ENCODE peak calls at places on chromosome 22, in seven cellular contexts. One of them, this sample, is unnamed.

GRCh38 chr22:17807571-17808410 is 33.5 kb upstream of the BID start:
- DNase-seq in hepatocyte: no peak
- DNase-seq in CD4-positive, alpha-beta T cell: no peak
- DNase-seq in nephron progenitor cell: no peak
- DNase-seq in Caco-2: peak
- DNase-seq in IMR-90: peak
- DNase-seq in stomach: peak
- DNase-seq in this sample: no peak

GRCh38 chr22:46054091-46054877 is 77.3 kb upstream of the WNT7B start:
- DNase-seq in nephron progenitor cell: no peak
- DNase-seq in IMR-90: peak
- DNase-seq in hepatocyte: no peak
- DNase-seq in Caco-2: no peak
- DNase-seq in stomach: peak
- DNase-seq in CD4-positive, alpha-beta T cell: peak
- DNase-seq in this sample: peak

GRCh38 chr22:19620742-19621371 is 93.4 kb upstream of the SEPTIN5 start:
- DNase-seq in Caco-2: no peak
- DNase-seq in IMR-90: no peak
- DNase-seq in stomach: no peak
- DNase-seq in CD4-positive, alpha-beta T cell: no peak
- DNase-seq in hepatocyte: no peak
- DNase-seq in nephron progenitor cell: no peak
- DNase-seq in this sample: peak

GRCh38 chr22:36587289-36588154 is 58.6 kb upstream of the EIF3D start:
- DNase-seq in IMR-90: peak
- DNase-seq in nephron progenitor cell: no peak
- DNase-seq in stomach: no peak
- DNase-seq in hepatocyte: no peak
- DNase-seq in CD4-positive, alpha-beta T cell: no peak
- DNase-seq in Caco-2: no peak
- DNase-seq in this sample: no peak

GRCh38 chr22:24925586-24926427 is 20.7 kb downstream of the LHFPL7 start:
- DNase-seq in hepatocyte: no peak
- DNase-seq in CD4-positive, alpha-beta T cell: no peak
- DNase-seq in Caco-2: no peak
- DNase-seq in IMR-90: no peak
- DNase-seq in stomach: no peak
- DNase-seq in nephron progenitor cell: no peak
- DNase-seq in this sample: peak

GRCh38 chr22:41410311-41410751 is 28.6 kb downstream of the TEF start:
- DNase-seq in CD4-positive, alpha-beta T cell: no peak
- DNase-seq in hepatocyte: no peak
- DNase-seq in IMR-90: no peak
- DNase-seq in stomach: peak
- DNase-seq in nephron progenitor cell: no peak
- DNase-seq in Caco-2: no peak
- DNase-seq in this sample: no peak

GRCh38 chr22:20424937-20425587 is 12.6 kb downstream of the SCARF2 start:
- DNase-seq in stomach: no peak
- DNase-seq in Caco-2: no peak
- DNase-seq in CD4-positive, alpha-beta T cell: no peak
- DNase-seq in nephron progenitor cell: no peak
- DNase-seq in hepatocyte: peak
- DNase-seq in IMR-90: no peak
- DNase-seq in this sample: no peak

GRCh38 chr22:30743257-30744020 is 48.8 kb downstream of the OSBP2 start:
- DNase-seq in hepatocyte: no peak
- DNase-seq in IMR-90: no peak
- DNase-seq in stomach: no peak
- DNase-seq in CD4-positive, alpha-beta T cell: no peak
- DNase-seq in nephron progenitor cell: no peak
- DNase-seq in Caco-2: no peak
- DNase-seq in this sample: peak

GRCh38 chr22:46360891-46361290 is 25.4 kb downstream of the TRMU start:
- DNase-seq in Caco-2: no peak
- DNase-seq in CD4-positive, alpha-beta T cell: no peak
- DNase-seq in IMR-90: no peak
- DNase-seq in stomach: no peak
- DNase-seq in hepatocyte: no peak
- DNase-seq in nephron progenitor cell: no peak
- DNase-seq in this sample: no peak

GRCh38 chr22:22938672-22939536 is 51.3 kb downstream of the IGLL5 start:
- DNase-seq in CD4-positive, alpha-beta T cell: no peak
- DNase-seq in IMR-90: no peak
- DNase-seq in stomach: no peak
- DNase-seq in hepatocyte: no peak
- DNase-seq in Caco-2: no peak
- DNase-seq in nephron progenitor cell: no peak
- DNase-seq in this sample: no peak

GRCh38 chr22:23836692-23837495 is 1.9 kb downstream of the DERL3 start:
- DNase-seq in nephron progenitor cell: no peak
- DNase-seq in stomach: no peak
- DNase-seq in Caco-2: no peak
- DNase-seq in CD4-positive, alpha-beta T cell: no peak
- DNase-seq in hepatocyte: no peak
- DNase-seq in IMR-90: no peak
- DNase-seq in this sample: no peak

DNA sequence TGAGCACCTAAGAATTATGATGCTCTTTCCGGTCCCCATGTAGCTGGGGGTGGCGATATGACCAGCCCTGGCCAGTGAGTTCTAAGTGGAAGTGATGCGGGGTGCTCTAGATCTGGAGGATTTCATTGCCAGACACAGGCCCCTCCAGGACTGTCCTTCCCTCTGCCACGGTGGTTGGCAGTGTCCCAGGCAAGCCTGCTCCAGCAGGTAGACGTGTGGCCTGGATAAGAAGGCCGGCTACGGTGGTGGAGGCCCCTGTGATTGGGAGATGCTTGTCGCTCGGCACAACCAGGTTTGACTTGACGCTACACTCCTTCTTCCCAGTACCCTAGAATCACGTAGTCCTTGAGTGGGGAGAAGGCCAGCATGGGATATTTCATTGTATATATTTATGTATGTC is 9.1 kb upstream of the ARHGAP8 start:
- DNase-seq in hepatocyte: no peak
- DNase-seq in Caco-2: no peak
- DNase-seq in stomach: no peak
- DNase-seq in nephron progenitor cell: no peak
- DNase-seq in CD4-positive, alpha-beta T cell: no peak
- DNase-seq in IMR-90: no peak
- DNase-seq in this sample: no peak
- TF ChIP-seq CTCF in hepatocyte: no peak
- TF ChIP-seq CTCF in Caco-2: no peak
- TF ChIP-seq CTCF in stomach: no peak
- TF ChIP-seq CTCF in nephron progenitor cell: no peak
- TF ChIP-seq CTCF in CD4-positive, alpha-beta T cell: no peak
- TF ChIP-seq CTCF in IMR-90: no peak
- TF ChIP-seq CTCF in this sample: no peak

GRCh38 chr22:43888740-43889139 is 3.1 kb downstream of the PNPLA5 start:
- DNase-seq in nephron progenitor cell: no peak
- DNase-seq in Caco-2: no peak
- DNase-seq in hepatocyte: no peak
- DNase-seq in CD4-positive, alpha-beta T cell: no peak
- DNase-seq in stomach: no peak
- DNase-seq in IMR-90: no peak
- DNase-seq in this sample: no peak

GRCh38 chr22:43887391-43887790 is 4.4 kb downstream of the PNPLA5 start:
- DNase-seq in IMR-90: no peak
- DNase-seq in Caco-2: no peak
- DNase-seq in CD4-positive, alpha-beta T cell: no peak
- DNase-seq in nephron progenitor cell: no peak
- DNase-seq in stomach: no peak
- DNase-seq in hepatocyte: no peak
- DNase-seq in this sample: no peak

GRCh38 chr22:43890901-43891331 is 897 bp downstream of the PNPLA5 start:
- DNase-seq in Caco-2: no peak
- DNase-seq in hepatocyte: no peak
- DNase-seq in nephron progenitor cell: no peak
- DNase-seq in CD4-positive, alpha-beta T cell: no peak
- DNase-seq in IMR-90: peak
- DNase-seq in stomach: no peak
- DNase-seq in this sample: no peak

GRCh38 chr22:43891360-43892182 is at the start of gene PNPLA5:
- DNase-seq in IMR-90: peak
- DNase-seq in Caco-2: no peak
- DNase-seq in stomach: no peak
- DNase-seq in CD4-positive, alpha-beta T cell: no peak
- DNase-seq in hepatocyte: peak
- DNase-seq in nephron progenitor cell: peak
- DNase-seq in this sample: no peak

DNA sequence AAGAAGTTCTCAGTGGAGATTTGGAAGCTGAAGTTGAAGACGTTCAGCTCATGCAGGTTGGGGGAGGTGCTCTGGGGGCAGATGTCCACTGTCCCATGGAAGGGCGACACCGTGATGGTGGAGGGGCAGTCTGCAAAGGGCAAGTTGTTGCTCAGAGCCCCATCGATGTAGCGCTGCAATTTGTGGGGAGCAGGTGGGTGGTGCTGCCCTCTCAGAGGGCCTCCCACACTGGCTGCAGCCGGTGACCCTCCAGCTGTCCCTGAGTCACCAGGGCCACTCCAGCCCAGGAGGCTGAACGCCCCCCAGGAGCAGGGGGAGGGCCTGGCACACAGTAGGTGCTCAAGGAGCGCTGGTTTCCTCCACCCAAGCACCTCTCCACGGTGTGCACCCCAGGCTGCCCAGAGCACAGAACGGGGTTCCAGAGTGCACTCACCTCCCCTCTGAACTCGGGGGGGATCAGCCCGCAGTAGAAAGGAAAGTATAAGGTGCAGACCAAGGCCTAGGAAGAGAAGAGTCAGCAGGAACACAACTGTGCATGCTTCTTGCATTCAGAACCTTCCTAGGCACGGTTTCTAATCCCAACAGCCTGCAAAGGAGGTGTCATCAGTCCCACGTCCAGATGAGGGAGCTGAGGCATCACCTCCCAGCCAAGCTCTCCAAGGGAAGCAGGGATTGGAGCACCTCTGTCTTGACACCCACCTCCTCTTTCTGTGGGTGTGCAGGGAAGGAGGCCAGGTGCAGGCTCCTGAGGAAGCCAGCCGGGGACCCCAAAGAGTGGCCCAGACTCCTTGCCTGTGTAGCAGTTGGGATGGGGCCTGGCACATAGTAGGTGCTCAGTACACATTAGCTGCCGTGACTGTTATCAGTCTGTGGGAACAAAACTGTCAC is 2.2 kb downstream of the PNPLA5 start:
- DNase-seq in Caco-2: no peak
- DNase-seq in CD4-positive, alpha-beta T cell: no peak
- DNase-seq in hepatocyte: no peak
- DNase-seq in nephron progenitor cell: no peak
- DNase-seq in IMR-90: peak
- DNase-seq in stomach: no peak
- DNase-seq in this sample: no peak
- TF ChIP-seq CTCF in Caco-2: no peak
- TF ChIP-seq CTCF in CD4-positive, alpha-beta T cell: no peak
- TF ChIP-seq CTCF in hepatocyte: no peak
- TF ChIP-seq CTCF in nephron progenitor cell: no peak
- TF ChIP-seq CTCF in IMR-90: peak
- TF ChIP-seq CTCF in stomach: no peak
- TF ChIP-seq CTCF in this sample: no peak

DNA sequence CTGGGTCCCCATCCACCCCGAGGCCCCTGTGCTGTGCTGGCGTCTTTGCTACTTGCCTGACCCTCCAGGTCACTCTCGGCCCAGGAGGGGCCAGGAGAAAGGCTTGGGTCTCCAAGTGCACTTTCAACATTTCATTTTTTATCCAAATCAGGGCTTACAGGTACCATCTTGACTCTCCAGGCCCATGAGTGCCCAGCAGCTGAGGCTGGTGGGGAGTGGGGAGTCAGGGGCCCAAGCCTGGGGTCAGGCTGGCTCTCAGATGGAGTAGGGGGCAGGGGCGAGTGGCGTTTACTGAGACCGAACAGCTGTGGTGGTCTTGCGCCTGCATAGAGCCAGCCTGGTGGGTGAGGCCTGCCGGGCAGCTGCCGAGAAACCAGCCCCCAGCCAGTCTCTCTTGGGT is 61.6 kb downstream of the MPPED1 start:
- DNase-seq in CD4-positive, alpha-beta T cell: no peak
- DNase-seq in hepatocyte: no peak
- DNase-seq in nephron progenitor cell: no peak
- DNase-seq in stomach: no peak
- DNase-seq in Caco-2: no peak
- DNase-seq in IMR-90: no peak
- DNase-seq in this sample: no peak
- TF ChIP-seq CTCF in CD4-positive, alpha-beta T cell: no peak
- TF ChIP-seq CTCF in hepatocyte: no peak
- TF ChIP-seq CTCF in nephron progenitor cell: no peak
- TF ChIP-seq CTCF in stomach: no peak
- TF ChIP-seq CTCF in Caco-2: no peak
- TF ChIP-seq CTCF in IMR-90: no peak
- TF ChIP-seq CTCF in this sample: no peak

DNA sequence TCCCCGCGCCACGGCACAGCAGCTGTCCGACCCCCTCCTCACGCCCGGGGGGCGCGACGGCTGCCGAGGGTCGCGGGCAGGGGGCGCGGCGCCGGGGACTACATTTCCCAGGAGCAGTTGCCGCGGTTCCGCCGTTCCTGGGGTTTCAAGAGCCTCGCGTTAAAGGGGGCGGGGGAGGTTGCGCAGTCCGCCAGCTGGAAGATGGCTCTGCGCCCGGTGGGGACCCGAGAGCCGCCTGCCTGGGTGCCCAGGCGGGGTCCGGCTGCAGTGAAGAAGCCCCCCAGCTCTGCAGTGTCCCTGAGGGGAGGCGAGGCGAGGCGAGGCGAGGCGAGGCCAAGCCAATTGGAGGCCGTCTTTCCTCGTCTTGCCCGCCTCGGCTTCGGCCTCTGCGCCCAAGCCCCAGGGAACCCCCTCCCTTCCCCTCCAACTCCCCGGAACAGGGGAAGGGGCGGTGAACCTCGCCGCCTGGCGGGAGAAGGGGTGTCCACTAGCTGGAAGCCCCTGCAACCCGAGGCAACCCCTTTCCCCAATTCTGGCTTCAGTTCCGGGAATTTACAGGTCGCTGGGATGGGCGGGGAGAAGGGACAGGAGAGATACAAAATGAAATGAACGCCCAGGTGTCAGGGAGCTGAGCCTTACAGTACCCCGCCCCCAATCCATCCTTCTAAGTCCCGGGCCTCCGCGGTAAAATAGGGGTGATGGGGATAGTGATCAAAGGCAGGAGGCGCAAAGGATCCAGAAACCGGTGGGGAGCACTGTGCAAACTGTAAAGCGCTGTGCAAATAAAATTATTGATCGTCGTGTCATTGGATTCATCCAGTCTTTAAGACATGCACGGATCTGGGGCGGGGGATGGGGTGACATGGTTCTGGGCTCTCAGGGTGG is 5.2 kb upstream of the GCAT start:
- DNase-seq in nephron progenitor cell: peak
- DNase-seq in Caco-2: peak
- DNase-seq in hepatocyte: peak
- DNase-seq in IMR-90: peak
- DNase-seq in stomach: peak
- DNase-seq in CD4-positive, alpha-beta T cell: no peak
- DNase-seq in this sample: peak
- TF ChIP-seq CTCF in nephron progenitor cell: no peak
- TF ChIP-seq CTCF in Caco-2: peak
- TF ChIP-seq CTCF in hepatocyte: peak
- TF ChIP-seq CTCF in IMR-90: no peak
- TF ChIP-seq CTCF in stomach: no peak
- TF ChIP-seq CTCF in CD4-positive, alpha-beta T cell: no peak
- TF ChIP-seq CTCF in this sample: no peak

GRCh38 chr22:39306456-39307361 is 12.7 kb downstream of the RPL3 start:
- DNase-seq in Caco-2: peak
- DNase-seq in IMR-90: no peak
- DNase-seq in nephron progenitor cell: peak
- DNase-seq in hepatocyte: no peak
- DNase-seq in CD4-positive, alpha-beta T cell: peak
- DNase-seq in stomach: peak
- DNase-seq in this sample: peak
- TF ChIP-seq CTCF in Caco-2: no peak
- TF ChIP-seq CTCF in IMR-90: peak
- TF ChIP-seq CTCF in nephron progenitor cell: peak
- TF ChIP-seq CTCF in hepatocyte: peak
- TF ChIP-seq CTCF in CD4-positive, alpha-beta T cell: peak
- TF ChIP-seq CTCF in stomach: no peak
- TF ChIP-seq CTCF in this sample: peak